ENCODE peak calls at places on chromosomes 4 and X, in ten cellular contexts. S, E, U, X, I, H, D, J, B and Z are unnamed samples.

GRCh38 chrX:111634823-111635410 is 46.1 kb upstream of the ALG13 start:
- DNase-seq in S (no peak), E (no peak), U (no peak), X (no peak), I (no peak), H (no peak), D (peak; percentile 47), J (no peak), B (no peak), Z (no peak)

GRCh38 chrX:14291626-14292025 is 237.7 kb upstream of the GLRA2 start:
- DNase-seq in S (no peak), E (peak; percentile 52), U (no peak), X (no peak), I (no peak), H (no peak), D (no peak), J (no peak), B (peak; percentile 28), Z (no peak)

GRCh38 chr4:159871141-159871540 is 768.3 kb downstream of the RAPGEF2 start:
- DNase-seq in S (no peak), E (no peak), U (no peak), X (peak; percentile 27), I (no peak), H (no peak), D (peak; percentile 24), J (no peak), B (no peak), Z (no peak)

GRCh38 chr4:138243369-138243768 is 1.2 kb upstream of the SLC7A11 start:
- DNase-seq in S (no peak), E (no peak), U (no peak), X (no peak), I (no peak), H (no peak), D (no peak), J (no peak), B (no peak), Z (no peak)

GRCh38 chr4:99624141-99624719 is 33.4 kb downstream of the C4orf54 start:
- DNase-seq in S (no peak), E (peak; percentile 54), U (peak; percentile 59), X (no peak), I (no peak), H (no peak), D (no peak), J (no peak), B (no peak), Z (no peak)

GRCh38 chrX:129931411-129932136 is 25.6 kb downstream of the UTP14A start:
- DNase-seq in S (peak; percentile 94), E (peak; percentile 94), U (peak; percentile 97), X (peak; percentile 80), I (peak; percentile 91), H (no peak), D (peak; percentile 77), J (peak; percentile 95), B (peak; percentile 93), Z (peak; percentile 82)

GRCh38 chr4:53189011-53189410 is 176.8 kb downstream of the SCFD2 start:
- DNase-seq in S (no peak), E (no peak), U (no peak), X (peak; percentile 68), I (no peak), H (no peak), D (no peak), J (peak; percentile 78), B (no peak), Z (no peak)

GRCh38 chr4:1356181-1356998 is 9.4 kb downstream of the UVSSA start:
- DNase-seq in S (peak; percentile 93), E (peak; percentile 89), U (no peak), X (peak; percentile 41), I (no peak), H (no peak), D (peak; percentile 50), J (peak; percentile 64), B (peak; percentile 74), Z (peak; percentile 77)

GRCh38 chrX:137916090-137916746 is 350.3 kb downstream of the ZIC3 start:
- DNase-seq in S (no peak), E (peak; percentile 66), U (no peak), X (no peak), I (no peak), H (no peak), D (no peak), J (no peak), B (peak; percentile 26), Z (no peak)

GRCh38 chr4:112231779-112232713 is at the start of gene AP1AR:
- DNase-seq in S (peak; percentile 97), E (peak; percentile 95), U (peak; percentile 92), X (peak; percentile 63), I (peak; percentile 91), H (peak; percentile 39), D (peak; percentile 73), J (peak; percentile 72), B (peak; percentile 89), Z (peak; percentile 90)
- TF ChIP-seq CTCF in S (peak; percentile 32), E (peak; percentile 69), U (no peak), X (peak; percentile 56), I (peak; percentile 54), H (no peak), D (peak; percentile 7), J (peak; percentile 49), B (peak; percentile 59), Z (peak; percentile 43)

GRCh38 chr4:7723625-7724024 is 216.0 kb downstream of the AFAP1 start:
- DNase-seq in S (peak; percentile 66), E (no peak), U (no peak), X (no peak), I (no peak), H (no peak), D (no peak), J (no peak), B (no peak), Z (no peak)

GRCh38 chr4:7725951-7726350 is 213.7 kb downstream of the AFAP1 start:
- DNase-seq in S (peak; percentile 60), E (no peak), U (no peak), X (no peak), I (no peak), H (no peak), D (no peak), J (peak; percentile 25), B (no peak), Z (no peak)

GRCh38 chr4:7719354-7720174 is 220.1 kb downstream of the AFAP1 start:
- DNase-seq in S (no peak), E (peak; percentile 95), U (no peak), X (no peak), I (no peak), H (no peak), D (peak; percentile 10), J (peak; percentile 38), B (peak; percentile 79), Z (peak; percentile 82)

GRCh38 chr4:7722716-7723115 is 216.9 kb downstream of the AFAP1 start:
- DNase-seq in S (no peak), E (no peak), U (no peak), X (no peak), I (no peak), H (no peak), D (no peak), J (no peak), B (no peak), Z (no peak)

DNA sequence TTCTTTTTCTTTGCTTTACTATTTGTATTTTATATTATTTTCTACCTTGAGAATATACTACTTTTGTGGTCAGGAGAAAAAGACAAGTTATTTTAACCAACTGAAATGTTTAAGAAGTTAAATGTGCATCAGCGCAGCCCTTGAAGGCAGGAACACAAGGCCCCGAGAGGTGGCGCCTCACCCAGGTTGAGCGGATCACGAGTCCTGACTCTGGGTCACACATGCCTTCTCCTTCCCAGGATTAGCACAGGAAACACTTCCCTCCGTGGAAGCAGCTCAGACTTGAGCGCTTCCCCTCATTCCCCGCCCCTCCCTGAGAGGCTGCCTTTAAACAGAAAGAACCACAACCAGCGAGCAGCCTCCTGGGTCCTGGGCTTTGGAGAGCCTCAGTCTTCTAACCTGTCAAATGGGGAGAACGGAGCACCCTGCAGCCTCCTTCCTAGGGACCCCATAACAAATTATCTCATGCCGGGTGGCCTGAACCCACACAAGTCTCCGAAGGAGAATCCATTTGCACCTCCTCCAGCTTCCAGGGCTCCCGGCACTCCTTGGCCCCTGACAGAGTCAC is 217.6 kb downstream of the AFAP1 start:
- DNase-seq in S (no peak), E (no peak), U (no peak), X (peak; percentile 9), I (no peak), H (no peak), D (no peak), J (peak; percentile 41), B (no peak), Z (no peak)
- TF ChIP-seq CTCF in S (no peak), E (peak; percentile 52), U (no peak), X (peak; percentile 51), I (no peak), H (no peak), D (no peak), J (peak; percentile 33), B (peak; percentile 51), Z (no peak)

DNA sequence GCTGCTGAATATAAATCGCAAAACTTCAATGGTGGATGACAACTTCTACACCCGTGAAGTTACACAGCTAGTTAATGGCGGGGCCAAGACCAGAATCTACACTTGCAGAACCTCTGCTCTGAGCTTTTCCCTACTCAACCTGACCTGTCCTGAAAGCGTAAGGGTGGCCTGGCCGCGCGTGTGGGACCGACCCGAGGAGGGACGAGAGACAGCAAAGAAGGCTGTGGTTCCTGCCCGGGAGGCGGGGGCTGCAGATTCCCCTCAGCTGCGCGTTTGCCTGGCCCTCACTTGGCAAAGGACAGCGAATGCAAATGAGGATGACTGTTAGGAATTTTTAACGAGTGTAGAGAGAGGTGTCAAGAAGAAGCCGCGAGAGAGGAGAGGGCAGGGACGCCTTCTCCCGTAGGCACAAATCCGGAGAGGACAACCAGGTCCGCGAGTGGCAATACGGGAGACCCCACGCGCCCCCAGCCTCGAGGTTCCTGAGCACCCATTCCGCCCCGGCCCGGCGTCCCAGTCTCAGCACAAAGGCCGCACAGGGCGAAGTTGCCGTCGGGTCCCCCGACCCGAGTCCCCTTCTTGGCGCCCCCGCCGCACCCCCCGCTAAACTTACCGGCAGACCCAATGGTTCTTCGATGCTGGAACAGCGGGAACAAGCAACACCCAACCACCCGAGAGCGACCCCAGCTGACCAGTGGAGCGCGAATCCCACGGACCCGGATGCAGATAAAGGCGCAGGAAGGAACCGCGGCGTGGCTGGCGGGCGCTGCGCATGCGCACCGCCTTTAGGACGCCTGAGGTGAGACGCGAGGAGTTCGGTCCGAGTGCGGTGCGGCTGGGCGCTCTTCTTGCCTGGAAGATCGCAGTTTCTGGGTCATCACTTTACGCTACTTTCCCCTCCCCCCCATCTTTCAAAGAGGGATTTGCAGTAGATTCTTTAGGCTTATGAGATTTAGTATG is at the start of gene GNPDA2:
- DNase-seq in S (peak; percentile 96), E (peak; percentile 93), U (peak; percentile 95), X (peak; percentile 91), I (peak; percentile 87), H (peak; percentile 73), D (peak; percentile 79), J (peak; percentile 90), B (peak; percentile 90), Z (peak; percentile 90)
- TF ChIP-seq CTCF in S (no peak), E (peak; percentile 16), U (no peak), X (peak; percentile 38), I (no peak), H (no peak), D (no peak), J (peak; percentile 8), B (no peak), Z (peak; percentile 14)

DNA sequence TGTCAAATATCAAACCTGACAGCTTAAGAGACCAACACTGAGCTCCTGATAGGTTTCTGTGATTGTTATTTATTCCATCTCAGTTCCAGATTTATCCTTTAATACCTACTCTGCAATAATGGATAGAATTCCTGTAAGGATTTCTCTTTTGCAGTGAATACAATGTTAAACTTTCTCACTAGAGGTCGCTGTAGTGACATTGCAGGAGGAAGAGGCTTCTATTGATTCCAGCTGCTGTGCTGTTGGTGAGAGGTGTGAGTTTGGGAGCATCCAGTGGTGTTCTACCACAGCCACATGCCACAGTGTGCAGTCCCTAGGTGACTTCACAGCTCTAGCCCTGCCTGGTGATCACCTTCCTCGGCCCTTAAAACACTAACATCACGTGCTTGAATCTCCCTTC is 34.6 kb upstream of the DCAF8L2 start:
- DNase-seq in S (no peak), E (no peak), U (no peak), X (no peak), I (no peak), H (no peak), D (peak; percentile 48), J (peak; percentile 56), B (no peak), Z (peak; percentile 2)
- TF ChIP-seq CTCF in S (no peak), E (peak; percentile 78), U (no peak), X (peak; percentile 61), I (no peak), H (no peak), D (peak; percentile 61), J (peak; percentile 59), B (peak; percentile 67), Z (no peak)